ENCODE peak calls at places on chromosome 1, in seven cellular contexts. H is mesendoderm, L is MM.1S, Z is GM23338, U is psoas muscle, A is endothelial cell of umbilical vein, X is uterus. S is an unnamed sample.

GRCh38 chr1:32813941-32814739 is 3.0 kb downstream of the YARS1 start:
- DNase-seq in H (no peak), L (no peak), Z (no peak), U (no peak), A (no peak), X (no peak), S (no peak)

GRCh38 chr1:227449051-227449450 is 114.3 kb upstream of the ZNF678 start:
- DNase-seq in H (peak; percentile 80), L (peak; percentile 70), Z (peak; percentile 89), U (no peak), A (no peak), X (no peak), S (no peak)

GRCh38 chr1:162538815-162539431 is 22.6 kb upstream of the UAP1 start:
- DNase-seq in H (peak; percentile 7), L (no peak), Z (no peak), U (no peak), A (peak; percentile 84), X (no peak), S (no peak)

GRCh38 chr1:17214876-17215544 is 10.1 kb downstream of the PADI1 start:
- DNase-seq in H (no peak), L (no peak), Z (no peak), U (no peak), A (no peak), X (no peak), S (no peak)

GRCh38 chr1:118132000-118132399 is 53.0 kb downstream of the SPAG17 start:
- DNase-seq in H (no peak), L (no peak), Z (no peak), U (no peak), A (no peak), X (no peak), S (no peak)

GRCh38 chr1:67211589-67212563 is 45.6 kb downstream of the IL23R start:
- DNase-seq in H (peak; percentile 23), L (peak; percentile 48), Z (peak; percentile 74), U (no peak), A (peak; percentile 32), X (peak; percentile 16), S (peak; percentile 31)

GRCh38 chr1:47918257-47918867 is 78.8 kb downstream of the TRABD2B start:
- DNase-seq in H (no peak), L (no peak), Z (no peak), U (no peak), A (peak; percentile 51), X (no peak), S (no peak)

GRCh38 chr1:184418955-184419733 is 32.3 kb downstream of the C1orf21 start:
- DNase-seq in H (no peak), L (no peak), Z (no peak), U (no peak), A (no peak), X (no peak), S (no peak)

GRCh38 chr1:20188455-20188817 is 2.1 kb upstream of the PLA2G2C start:
- DNase-seq in H (no peak), L (no peak), Z (no peak), U (no peak), A (no peak), X (no peak), S (no peak)

GRCh38 chr1:1156140-1157032 is 17.3 kb upstream of the TTLL10 start:
- DNase-seq in H (no peak), L (no peak), Z (no peak), U (no peak), A (no peak), X (no peak), S (no peak)

GRCh38 chr1:147245129-147245528 is 2.6 kb downstream of the CHD1L start:
- DNase-seq in H (peak; percentile 45), L (no peak), Z (no peak), U (no peak), A (no peak), X (no peak), S (no peak)

DNA sequence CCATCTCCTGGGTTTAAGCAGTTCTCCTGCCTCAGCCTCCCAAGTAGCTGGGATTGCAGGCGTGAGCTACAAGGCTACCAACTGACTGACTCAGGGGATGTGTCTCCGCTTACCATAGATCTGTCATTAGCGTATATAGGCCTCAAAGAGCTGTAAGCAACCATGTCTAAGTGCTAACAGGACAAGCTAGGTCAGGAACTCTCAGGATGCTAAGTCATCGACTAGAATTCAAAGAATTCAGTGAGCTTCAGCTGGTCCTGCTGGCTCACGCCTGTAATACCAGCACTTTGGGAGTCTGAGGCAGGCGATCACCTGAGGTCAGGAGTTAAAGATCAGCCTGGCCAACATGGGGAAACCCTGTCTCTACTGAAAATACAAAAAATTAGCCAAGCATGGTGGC is 29.5 kb downstream of the CAPN2 start:
- DNase-seq in H (peak; percentile 94), L (no peak), Z (peak; percentile 66), U (no peak), A (peak; percentile 72), X (no peak), S (no peak)
- H3K4me1 ChIP-seq in H (no peaks in the 10 kb centered on the region), L (no peaks in the 10 kb centered on the region), Z (peaks cover 3% of the 10 kb centered on the region), U (peaks cover 26% of the 10 kb centered on the region), A (peaks cover 42% of the 10 kb centered on the region), X (no peaks in the 10 kb centered on the region), S (peaks cover 17% of the 10 kb centered on the region)

DNA sequence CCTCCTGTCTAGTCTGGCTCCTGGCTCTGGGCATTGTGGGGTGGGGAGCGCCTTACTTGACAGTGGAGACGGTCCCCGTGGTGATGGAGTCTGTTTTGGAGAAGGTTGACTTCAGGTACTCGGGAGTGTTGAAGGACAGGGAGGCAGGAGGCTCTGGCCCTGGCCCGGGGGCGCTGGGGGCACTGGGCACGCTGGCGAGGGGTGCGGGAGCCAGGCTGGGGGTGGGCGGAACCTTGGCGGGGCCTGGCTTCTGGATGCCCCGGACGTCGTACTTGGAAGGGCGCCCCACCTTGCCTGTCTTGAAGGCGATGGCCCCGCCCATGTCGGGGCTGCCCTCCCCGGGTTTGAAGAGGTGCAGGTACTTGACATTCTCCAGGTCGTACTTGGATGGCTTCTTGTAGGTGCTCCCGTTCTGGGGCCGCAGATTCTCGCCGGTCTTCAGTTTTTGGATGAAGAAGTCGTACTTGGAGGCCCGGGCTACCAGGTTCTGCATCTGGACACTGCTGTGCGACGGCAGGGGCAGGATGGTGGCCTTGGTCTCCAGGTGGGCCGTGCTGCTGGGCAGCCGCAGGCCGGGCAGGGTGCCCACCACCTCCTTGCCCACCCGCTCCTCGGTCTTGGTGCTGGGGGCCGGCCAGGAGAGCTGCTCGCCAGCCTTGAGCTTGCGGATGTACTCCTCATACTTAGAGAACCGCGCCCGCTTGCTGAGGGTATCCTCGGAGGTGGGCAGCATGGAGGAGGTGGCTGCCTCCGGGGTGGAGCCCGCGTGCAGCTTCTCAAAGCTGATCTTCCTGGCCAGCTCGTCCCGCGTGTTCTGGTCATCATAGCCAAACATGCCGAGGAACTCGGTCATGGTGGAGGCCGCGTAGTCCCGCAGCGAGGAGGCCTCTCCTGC is 136.6 kb downstream of the CASZ1 start:
- DNase-seq in H (no peak), L (no peak), Z (no peak), U (no peak), A (no peak), X (no peak), S (no peak)
- H3K4me1 ChIP-seq in H (no peaks in the 10 kb centered on the region), L (no peaks in the 10 kb centered on the region), Z (no peaks in the 10 kb centered on the region), U (peaks cover 26% of the 10 kb centered on the region), A (no peaks in the 10 kb centered on the region), X (peaks cover 5% of the 10 kb centered on the region), S (no peaks in the 10 kb centered on the region)

GRCh38 chr1:39212499-39212898 is 8.0 kb downstream of the MACF1 start:
- DNase-seq in H (no peak), L (no peak), Z (no peak), U (no peak), A (no peak), X (no peak), S (no peak)
- H3K4me1 ChIP-seq in H (peaks cover 16% of the 10 kb centered on the region), L (peaks cover 15% of the 10 kb centered on the region), Z (peaks cover 28% of the 10 kb centered on the region), U (peaks cover 31% of the 10 kb centered on the region), A (peaks cover 34% of the 10 kb centered on the region), X (peaks cover 11% of the 10 kb centered on the region), S (peaks cover 11% of the 10 kb centered on the region)

GRCh38 chr1:221718391-221719277 is 23.3 kb downstream of the DUSP10 start:
- DNase-seq in H (peak; percentile 12), L (no peak), Z (peak; percentile 3), U (no peak), A (peak; percentile 23), X (no peak), S (no peak)
- H3K4me1 ChIP-seq in H (peaks cover 16% of the 10 kb centered on the region), L (no peaks in the 10 kb centered on the region), Z (peaks cover 37% of the 10 kb centered on the region), U (peaks cover 48% of the 10 kb centered on the region), A (no peaks in the 10 kb centered on the region), X (no peaks in the 10 kb centered on the region), S (no peaks in the 10 kb centered on the region)

GRCh38 chr1:39147099-39148025 is 57.1 kb upstream of the MACF1 start:
- DNase-seq in H (no peak), L (no peak), Z (no peak), U (no peak), A (peak; percentile 51), X (no peak), S (no peak)
- H3K4me1 ChIP-seq in H (peaks cover 2% of the 10 kb centered on the region), L (peaks cover 17% of the 10 kb centered on the region), Z (peaks cover 61% of the 10 kb centered on the region), U (peaks cover 47% of the 10 kb centered on the region), A (peaks cover 45% of the 10 kb centered on the region), X (peaks cover 6% of the 10 kb centered on the region), S (no peaks in the 10 kb centered on the region)